ENCODE peak calls at places on chromosome 14, in five cellular contexts. U, D, S, Q and C are unnamed samples.
A peak's percentile ranks its signal among the peaks of the same experiment; 100 is the strongest.

GRCh38 chr14:28280530-28280929 is 486.1 kb upstream of the FOXG1 start:
- DNase-seq in U (no peak), D (no peak), S (no peak), Q (no peak), C (no peak)

GRCh38 chr14:105472496-105472991 is 2.1 kb upstream of the CRIP2 start:
- DNase-seq in U (no peak), D (peak; percentile 65), S (no peak), Q (peak; percentile 53), C (no peak)

GRCh38 chr14:96085369-96085768 is 46.2 kb downstream of the C14orf132 start:
- DNase-seq in U (no peak), D (no peak), S (peak; percentile 63), Q (no peak), C (no peak)

GRCh38 chr14:68408680-68409079 is 384.2 kb downstream of the ZFP36L1 start:
- DNase-seq in U (peak; percentile 50), D (no peak), S (no peak), Q (no peak), C (no peak)

GRCh38 chr14:77615231-77616132 is 955 bp downstream of the SPTLC2 start:
- DNase-seq in U (peak; percentile 57), D (no peak), S (peak; percentile 71), Q (no peak), C (peak; percentile 26)

GRCh38 chr14:89378119-89378518 is 38.9 kb downstream of the FOXN3 start:
- DNase-seq in U (peak; percentile 49), D (no peak), S (peak; percentile 89), Q (no peak), C (no peak)

GRCh38 chr14:54567224-54567633 is 301 bp downstream of the SAMD4A start:
- DNase-seq in U (peak; percentile 49), D (peak; percentile 54), S (no peak), Q (peak; percentile 35), C (peak; percentile 34)

GRCh38 chr14:95265106-95266094 is 54.3 kb downstream of the CLMN start:
- DNase-seq in U (peak; percentile 31), D (peak; percentile 67), S (peak; percentile 100), Q (peak; percentile 79), C (peak; percentile 66)

GRCh38 chr14:59253527-59253926 is 65.1 kb downstream of the DAAM1 start:
- DNase-seq in U (no peak), D (no peak), S (no peak), Q (no peak), C (no peak)

GRCh38 chr14:95993768-95994592 is 45.2 kb upstream of the C14orf132 start:
- DNase-seq in U (peak; percentile 66), D (no peak), S (peak; percentile 33), Q (no peak), C (no peak)

GRCh38 chr14:24246765-24247212 is 4.4 kb upstream of the TINF2 start:
- DNase-seq in U (peak; percentile 31), D (no peak), S (no peak), Q (no peak), C (peak; percentile 5)

GRCh38 chr14:86574026-86574777 is 1044.3 kb downstream of the FLRT2 start:
- DNase-seq in U (peak; percentile 71), D (no peak), S (no peak), Q (peak; percentile 4), C (no peak)

GRCh38 chr14:48580692-48581091 is 905.3 kb upstream of the MDGA2 start:
- DNase-seq in U (no peak), D (no peak), S (no peak), Q (no peak), C (no peak)

GRCh38 chr14:22982477-22983245 is at the start of gene AJUBA:
- DNase-seq in U (peak; percentile 93), D (peak; percentile 90), S (peak; percentile 72), Q (peak; percentile 95), C (peak; percentile 86)

GRCh38 chr14:71243697-71244096 is 336.4 kb downstream of the PCNX1 start:
- DNase-seq in U (peak; percentile 97), D (no peak), S (no peak), Q (no peak), C (no peak)

GRCh38 chr14:20469890-20470858 is 968 bp downstream of the PNP start:
- DNase-seq in U (peak; percentile 71), D (no peak), S (peak; percentile 94), Q (peak; percentile 51), C (peak; percentile 49)

GRCh38 chr14:79467837-79468236 is 743.5 kb downstream of the DIO2 start:
- DNase-seq in U (peak; percentile 55), D (no peak), S (peak; percentile 6), Q (no peak), C (peak; percentile 69)

GRCh38 chr14:99430491-99430890 is 50.2 kb downstream of the SETD3 start:
- DNase-seq in U (peak; percentile 5), D (no peak), S (peak; percentile 8), Q (no peak), C (no peak)

GRCh38 chr14:68862954-68863594 is 70.2 kb upstream of the ZFP36L1 start:
- DNase-seq in U (peak; percentile 86), D (peak; percentile 81), S (peak; percentile 70), Q (peak; percentile 59), C (peak; percentile 82)

GRCh38 chr14:24605435-24606190 is 3.9 kb downstream of the GZMH start:
- DNase-seq in U (peak; percentile 14), D (peak; percentile 54), S (peak; percentile 23), Q (peak; percentile 21), C (peak; percentile 40)

GRCh38 chr14:93994919-93995682 is 2.0 kb upstream of the CCDC197 start:
- DNase-seq in U (peak; percentile 69), D (no peak), S (peak; percentile 94), Q (peak; percentile 92), C (peak; percentile 29)

GRCh38 chr14:104137297-104138097 is 890 bp upstream of the KIF26A start:
- DNase-seq in U (peak; percentile 28), D (no peak), S (no peak), Q (peak; percentile 45), C (peak; percentile 73)

GRCh38 chr14:89164168-89165074 is 252.6 kb downstream of the FOXN3 start:
- DNase-seq in U (no peak), D (no peak), S (no peak), Q (no peak), C (no peak)

GRCh38 chr14:38108681-38109080 is 99.0 kb upstream of the SSTR1 start:
- DNase-seq in U (peak; percentile 97), D (no peak), S (no peak), Q (no peak), C (no peak)

GRCh38 chr14:105861985-105862465 is 335.6 kb downstream of the TMEM121 start:
- DNase-seq in U (no peak), D (peak; percentile 34), S (no peak), Q (no peak), C (peak; percentile 27)

GRCh38 chr14:33465952-33466700 is 484.7 kb downstream of the EGLN3 start:
- DNase-seq in U (peak; percentile 6), D (no peak), S (peak; percentile 94), Q (no peak), C (no peak)

GRCh38 chr14:103179078-103179477 is 55.8 kb downstream of the TNFAIP2 start:
- DNase-seq in U (no peak), D (no peak), S (no peak), Q (no peak), C (no peak)

GRCh38 chr14:93049867-93050331 is 65.8 kb downstream of the ITPK1 start:
- DNase-seq in U (peak; percentile 34), D (no peak), S (no peak), Q (no peak), C (no peak)

GRCh38 chr14:101600891-101601602 is 39.8 kb downstream of the DIO3 start:
- DNase-seq in U (no peak), D (peak; percentile 41), S (no peak), Q (no peak), C (peak; percentile 3)

GRCh38 chr14:31190220-31190605 is 17.4 kb downstream of the HECTD1 start:
- DNase-seq in U (no peak), D (no peak), S (no peak), Q (no peak), C (no peak)

GRCh38 chr14:87628129-87628528 is 364.9 kb downstream of the GALC start:
- DNase-seq in U (no peak), D (peak; percentile 50), S (no peak), Q (no peak), C (no peak)

GRCh38 chr14:75995372-75996041 is 9.9 kb downstream of the IFT43 start:
- DNase-seq in U (peak; percentile 94), D (peak; percentile 75), S (no peak), Q (no peak), C (peak; percentile 23)

GRCh38 chr14:51443195-51444018 is 203.4 kb downstream of the TMX1 start:
- DNase-seq in U (peak; percentile 78), D (no peak), S (no peak), Q (peak; percentile 8), C (no peak)

GRCh38 chr14:89283327-89284060 is 133.5 kb downstream of the FOXN3 start:
- DNase-seq in U (no peak), D (no peak), S (no peak), Q (no peak), C (no peak)